ENCODE peak calls at places on chromosomes 1 and 21, in nine cellular contexts. B is AG04450; Y is heart left ventricle; Q is NCI-H1105 treated with DMSO at 0.1 percent for 48 hours; S is cardiac muscle cell; L is activated CD4-positive, alpha-beta T cell treated with anti-CD3 and anti-CD28 coated beads for 4 hours; R is adipocyte; I is HFFc6; G is effector memory CD8-positive, alpha-beta T cell. C is an unnamed sample.

GRCh38 chr1:205849619-205850355 is at the start of gene PM20D1:
- DNase-seq in G (peak), L (peak), S (peak), I (no peak), R (peak), B (peak), Q (no peak), Y (peak), C (peak)

GRCh38 chr1:119762953-119763352 is 5.8 kb downstream of the HMGCS2 start:
- DNase-seq in G (no peak), Q (no peak), I (no peak), S (no peak), B (no peak), R (no peak), Y (no peak), L (no peak), C (no peak)

GRCh38 chr21:15333943-15334342 is 269.1 kb upstream of the NRIP1 start:
- DNase-seq in L (no peak), R (no peak), G (no peak), I (no peak), S (no peak), Y (no peak), B (no peak), Q (no peak), C (no peak)

GRCh38 chr1:59971464-59971911 is 44.9 kb upstream of the CYP2J2 start:
- DNase-seq in G (peak), L (peak), I (peak), S (peak), Q (peak), R (peak), B (no peak), Y (peak), C (peak)

GRCh38 chr1:223039990-223040389 is 103.1 kb downstream of the TLR5 start:
- DNase-seq in L (no peak), R (no peak), I (no peak), S (no peak), Y (no peak), B (no peak), Q (no peak), G (no peak), C (no peak)

GRCh38 chr1:180953291-180953747 is 40.6 kb downstream of the KIAA1614 start:
- DNase-seq in Y (no peak), G (no peak), Q (no peak), I (no peak), B (no peak), R (no peak), S (no peak), L (no peak), C (no peak)

GRCh38 chr21:45379901-45380330 is 25.0 kb upstream of the COL18A1 start:
- DNase-seq in Y (peak), L (no peak), R (no peak), I (no peak), G (no peak), Q (no peak), S (no peak), B (no peak), C (no peak)

GRCh38 chr1:205339717-205340116 is 17.0 kb downstream of the KLHDC8A start:
- DNase-seq in L (no peak), R (no peak), G (no peak), B (no peak), S (no peak), Y (no peak), Q (no peak), I (no peak), C (no peak)

GRCh38 chr1:73998348-73998959 is 199.5 kb downstream of the LRRIQ3 start:
- DNase-seq in Y (no peak), I (peak), L (no peak), R (peak), B (no peak), Q (peak), S (peak), G (no peak), C (no peak)

GRCh38 chr1:154847891-154848290 is 22.2 kb downstream of the KCNN3 start:
- DNase-seq in B (no peak), I (no peak), R (peak), Y (peak), Q (peak), L (no peak), G (no peak), S (peak), C (no peak)

GRCh38 chr1:96756789-96757188 is 35.2 kb downstream of the PTBP2 start:
- DNase-seq in G (no peak), Y (no peak), Q (no peak), B (no peak), I (no peak), L (no peak), S (peak), R (peak), C (no peak)

GRCh38 chr1:213443415-213443814 is 392.4 kb downstream of the RPS6KC1 start:
- DNase-seq in G (no peak), Y (no peak), Q (no peak), S (no peak), R (no peak), L (no peak), B (no peak), I (no peak), C (no peak)

GRCh38 chr1:83547903-83548302 is 451.0 kb downstream of the TTLL7 start:
- DNase-seq in B (no peak), R (peak), Y (no peak), S (peak), I (no peak), Q (no peak), L (no peak), G (no peak), C (no peak)

GRCh38 chr1:18882511-18882910 is 19.8 kb downstream of the ALDH4A1 start:
- DNase-seq in Y (no peak), Q (no peak), S (peak), L (no peak), G (no peak), I (peak), R (no peak), B (no peak), C (no peak)

GRCh38 chr1:2204384-2205190 is 10.0 kb upstream of the FAAP20 start:
- DNase-seq in Y (peak), S (peak), I (no peak), G (peak), B (no peak), Q (peak), R (peak), L (no peak), C (no peak)

GRCh38 chr21:33019885-33020557 is 5.7 kb upstream of the OLIG2 start:
- DNase-seq in B (no peak), Q (peak), Y (no peak), L (no peak), R (no peak), S (no peak), G (no peak), I (no peak), C (no peak)

GRCh38 chr1:15963363-15963967 is 12.4 kb downstream of the ZBTB17 start:
- DNase-seq in L (no peak), B (no peak), S (no peak), Y (no peak), R (no peak), G (no peak), Q (no peak), I (no peak), C (no peak)

GRCh38 chr21:35783686-35784085 is 276.6 kb downstream of the SETD4 start:
- DNase-seq in Q (no peak), I (no peak), L (no peak), S (no peak), B (no peak), Y (no peak), G (no peak), R (no peak), C (no peak)

GRCh38 chr1:235683653-235684052 is 34.1 kb upstream of the GNG4 start:
- DNase-seq in Q (no peak), I (no peak), G (no peak), L (no peak), S (peak), R (no peak), Y (no peak), B (no peak), C (no peak)

GRCh38 chr1:155893389-155894142 is 17.6 kb downstream of the RIT1 start:
- DNase-seq in L (peak), I (peak), Q (no peak), G (no peak), R (peak), Y (no peak), B (peak), S (peak), C (no peak)

GRCh38 chr1:46219551-46220520 is 16.7 kb downstream of the LURAP1 start:
- DNase-seq in G (no peak), I (no peak), B (no peak), L (no peak), Y (no peak), Q (peak), R (no peak), S (no peak), C (no peak)

GRCh38 chr1:163361123-163361934 is 39.6 kb downstream of the NUF2 start:
- DNase-seq in I (no peak), G (no peak), Y (no peak), R (peak), L (no peak), S (peak), Q (peak), B (no peak), C (no peak)

GRCh38 chr1:101738475-101738874 is 258.3 kb downstream of the OLFM3 start:
- DNase-seq in Y (no peak), I (peak), L (no peak), B (no peak), R (peak), Q (no peak), S (peak), G (no peak), C (no peak)

GRCh38 chr1:210692796-210693195 is 364.1 kb downstream of the HHAT start:
- DNase-seq in L (no peak), S (no peak), G (no peak), R (no peak), Q (no peak), Y (no peak), I (no peak), B (no peak), C (no peak)

GRCh38 chr1:94872771-94873495 is 52.8 kb downstream of the SLC44A3 start:
- DNase-seq in Q (no peak), R (no peak), I (no peak), S (no peak), B (no peak), G (no peak), L (no peak), Y (no peak), C (no peak)

GRCh38 chr1:162391790-162392563 is 10.4 kb downstream of the C1orf226 start:
- DNase-seq in G (no peak), L (no peak), R (peak), Y (no peak), Q (peak), S (peak), I (peak), B (no peak), C (peak)

GRCh38 chr1:171645553-171646336 is 6.7 kb downstream of the MYOC start:
- DNase-seq in S (peak), L (no peak), R (no peak), I (peak), B (no peak), Q (no peak), G (no peak), Y (peak), C (no peak)

GRCh38 chr1:233337505-233337904 is 10.0 kb downstream of the MAP3K21 start:
- DNase-seq in Y (no peak), L (no peak), I (no peak), S (no peak), Q (no peak), R (no peak), B (no peak), G (no peak), C (no peak)

GRCh38 chr1:225835752-225836151 is 25.8 kb downstream of the EPHX1 start:
- DNase-seq in B (no peak), Y (peak), R (peak), G (no peak), Q (peak), S (peak), L (no peak), I (no peak), C (no peak)

GRCh38 chr1:63010898-63011660 is 227.1 kb downstream of the ATG4C start:
- DNase-seq in Q (no peak), I (no peak), B (no peak), L (no peak), G (no peak), Y (no peak), R (no peak), S (no peak), C (no peak)

GRCh38 chr1:186985889-186986491 is 157.2 kb downstream of the PLA2G4A start:
- DNase-seq in S (peak), Q (peak), Y (no peak), I (peak), L (no peak), B (peak), R (peak), G (no peak), C (no peak)

C was measured in stimulated activated CD4-positive, alpha-beta T cell treated with anti-CD3 and anti-CD28 coated beads, Interleukin-2, amount 100 ng/mL, for 24 hours.